ENCODE peak calls at places on chromosomes 3 and 15, in ten cellular contexts. One of them, this sample, is unnamed.

GRCh38 chr3:45988804-45989203 is 6.8 kb downstream of the FYCO1 start:
- DNase-seq in CD8-positive, alpha-beta memory T cell: no peak
- DNase-seq in kidney: no peak
- DNase-seq in Peyer's patch: no peak
- DNase-seq in neuronal stem cell: no peak
- DNase-seq in GM23338: no peak
- DNase-seq in Karpas-422: no peak
- DNase-seq in AG04450: no peak
- DNase-seq in upper lobe of right lung: no peak
- DNase-seq in CD4-positive, CD25-positive, alpha-beta regulatory T cell: no peak
- DNase-seq in this sample: no peak

GRCh38 chr3:2727566-2728318 is 382.4 kb downstream of the IL5RA start:
- DNase-seq in CD8-positive, alpha-beta memory T cell: no peak
- DNase-seq in GM23338: no peak
- DNase-seq in upper lobe of right lung: no peak
- DNase-seq in AG04450: no peak
- DNase-seq in neuronal stem cell: no peak
- DNase-seq in CD4-positive, CD25-positive, alpha-beta regulatory T cell: no peak
- DNase-seq in Peyer's patch: no peak
- DNase-seq in Karpas-422: no peak
- DNase-seq in kidney: no peak
- DNase-seq in this sample: no peak

GRCh38 chr3:173395073-173395411 is 2.5 kb upstream of the NLGN1 start:
- DNase-seq in upper lobe of right lung: no peak
- DNase-seq in kidney: no peak
- DNase-seq in Peyer's patch: no peak
- DNase-seq in CD4-positive, CD25-positive, alpha-beta regulatory T cell: no peak
- DNase-seq in neuronal stem cell: no peak
- DNase-seq in GM23338: no peak
- DNase-seq in CD8-positive, alpha-beta memory T cell: no peak
- DNase-seq in Karpas-422: no peak
- DNase-seq in AG04450: no peak
- DNase-seq in this sample: peak

GRCh38 chr3:72907851-72908620 is 20.2 kb downstream of the GXYLT2 start:
- DNase-seq in Karpas-422: no peak
- DNase-seq in kidney: no peak
- DNase-seq in Peyer's patch: no peak
- DNase-seq in CD8-positive, alpha-beta memory T cell: no peak
- DNase-seq in AG04450: peak
- DNase-seq in GM23338: no peak
- DNase-seq in neuronal stem cell: no peak
- DNase-seq in upper lobe of right lung: no peak
- DNase-seq in CD4-positive, CD25-positive, alpha-beta regulatory T cell: no peak
- DNase-seq in this sample: no peak

GRCh38 chr15:57635300-57635944 is 43.7 kb downstream of the MYZAP start:
- DNase-seq in neuronal stem cell: no peak
- DNase-seq in upper lobe of right lung: no peak
- DNase-seq in kidney: no peak
- DNase-seq in AG04450: no peak
- DNase-seq in CD8-positive, alpha-beta memory T cell: no peak
- DNase-seq in CD4-positive, CD25-positive, alpha-beta regulatory T cell: no peak
- DNase-seq in Karpas-422: no peak
- DNase-seq in GM23338: peak
- DNase-seq in Peyer's patch: no peak
- DNase-seq in this sample: peak

GRCh38 chr3:97713634-97714033 is 50.9 kb upstream of the ARL6 start:
- DNase-seq in CD4-positive, CD25-positive, alpha-beta regulatory T cell: no peak
- DNase-seq in AG04450: no peak
- DNase-seq in Karpas-422: no peak
- DNase-seq in Peyer's patch: no peak
- DNase-seq in GM23338: no peak
- DNase-seq in kidney: no peak
- DNase-seq in upper lobe of right lung: no peak
- DNase-seq in neuronal stem cell: no peak
- DNase-seq in CD8-positive, alpha-beta memory T cell: no peak
- DNase-seq in this sample: no peak

GRCh38 chr15:77819841-77820728 is 187.4 kb upstream of the LINGO1 start:
- DNase-seq in Karpas-422: no peak
- DNase-seq in GM23338: peak
- DNase-seq in kidney: no peak
- DNase-seq in AG04450: no peak
- DNase-seq in Peyer's patch: no peak
- DNase-seq in upper lobe of right lung: no peak
- DNase-seq in CD8-positive, alpha-beta memory T cell: no peak
- DNase-seq in CD4-positive, CD25-positive, alpha-beta regulatory T cell: no peak
- DNase-seq in neuronal stem cell: no peak
- DNase-seq in this sample: no peak

GRCh38 chr15:29124581-29125381 is 144.8 kb downstream of the NSMCE3 start:
- DNase-seq in GM23338: peak
- DNase-seq in Karpas-422: no peak
- DNase-seq in neuronal stem cell: no peak
- DNase-seq in CD8-positive, alpha-beta memory T cell: no peak
- DNase-seq in kidney: peak
- DNase-seq in Peyer's patch: no peak
- DNase-seq in CD4-positive, CD25-positive, alpha-beta regulatory T cell: no peak
- DNase-seq in upper lobe of right lung: no peak
- DNase-seq in AG04450: no peak
- DNase-seq in this sample: no peak

GRCh38 chr3:44764248-44764647 is 2.7 kb downstream of the KIF15 start:
- DNase-seq in Karpas-422: no peak
- DNase-seq in CD4-positive, CD25-positive, alpha-beta regulatory T cell: no peak
- DNase-seq in AG04450: no peak
- DNase-seq in GM23338: no peak
- DNase-seq in kidney: no peak
- DNase-seq in upper lobe of right lung: no peak
- DNase-seq in neuronal stem cell: no peak
- DNase-seq in CD8-positive, alpha-beta memory T cell: no peak
- DNase-seq in Peyer's patch: no peak
- DNase-seq in this sample: no peak

GRCh38 chr3:112746675-112747276 is 99.9 kb downstream of the CD200R1L start:
- DNase-seq in Peyer's patch: no peak
- DNase-seq in AG04450: no peak
- DNase-seq in CD4-positive, CD25-positive, alpha-beta regulatory T cell: no peak
- DNase-seq in neuronal stem cell: no peak
- DNase-seq in upper lobe of right lung: no peak
- DNase-seq in GM23338: no peak
- DNase-seq in CD8-positive, alpha-beta memory T cell: no peak
- DNase-seq in kidney: no peak
- DNase-seq in Karpas-422: no peak
- DNase-seq in this sample: no peak
- H3K4me3 ChIP-seq in Peyer's patch: no peak
- H3K4me3 ChIP-seq in AG04450: no peak
- H3K4me3 ChIP-seq in CD4-positive, CD25-positive, alpha-beta regulatory T cell: peak
- H3K4me3 ChIP-seq in neuronal stem cell: no peak
- H3K4me3 ChIP-seq in upper lobe of right lung: no peak
- H3K4me3 ChIP-seq in GM23338: no peak
- H3K4me3 ChIP-seq in CD8-positive, alpha-beta memory T cell: no peak
- H3K4me3 ChIP-seq in kidney: no peak
- H3K4me3 ChIP-seq in Karpas-422: no peak
- H3K4me3 ChIP-seq in this sample: no peak

DNA sequence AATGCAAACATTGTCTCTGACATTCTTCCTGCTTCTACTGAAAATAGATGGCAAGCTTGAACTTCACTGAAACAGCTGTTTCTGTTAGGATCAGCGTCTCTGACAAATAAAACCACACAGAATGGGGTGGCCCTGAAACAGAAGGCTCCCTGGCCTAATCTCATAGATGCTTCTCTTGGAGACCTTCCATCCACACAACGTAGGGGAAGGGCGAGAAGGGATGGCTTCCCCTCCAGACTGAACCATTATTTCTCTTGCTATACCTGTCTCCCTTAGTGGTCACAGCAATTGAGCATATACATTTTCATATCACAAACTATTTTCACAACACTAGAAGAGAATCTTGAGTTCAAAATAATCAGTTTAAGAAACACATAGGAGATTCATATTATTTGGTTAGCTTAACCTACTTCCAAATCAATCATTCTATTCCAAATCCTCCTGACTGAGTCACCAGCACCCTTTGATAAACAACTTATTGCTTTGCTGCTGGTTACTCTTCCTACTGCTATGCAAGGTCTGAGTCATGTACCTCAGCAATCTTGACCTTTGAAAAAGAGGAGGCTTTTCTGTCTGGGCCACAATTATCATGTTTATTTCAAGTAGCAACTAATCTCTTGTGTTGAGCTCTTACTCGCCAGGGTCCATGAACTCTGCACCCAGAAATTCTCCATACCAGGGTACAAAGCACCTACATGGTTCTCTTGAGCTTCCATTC is 45.5 kb downstream of the CBLB start:
- DNase-seq in upper lobe of right lung: no peak
- DNase-seq in AG04450: peak
- DNase-seq in Karpas-422: peak
- DNase-seq in GM23338: no peak
- DNase-seq in CD4-positive, CD25-positive, alpha-beta regulatory T cell: no peak
- DNase-seq in Peyer's patch: no peak
- DNase-seq in neuronal stem cell: no peak
- DNase-seq in kidney: no peak
- DNase-seq in CD8-positive, alpha-beta memory T cell: no peak
- DNase-seq in this sample: no peak
- H3K27ac ChIP-seq in upper lobe of right lung: peak
- H3K27ac ChIP-seq in AG04450: peak
- H3K27ac ChIP-seq in Karpas-422: peak
- H3K27ac ChIP-seq in GM23338: no peak
- H3K27ac ChIP-seq in CD4-positive, CD25-positive, alpha-beta regulatory T cell: no peak
- H3K27ac ChIP-seq in Peyer's patch: peak
- H3K27ac ChIP-seq in neuronal stem cell: no peak
- H3K27ac ChIP-seq in kidney: no peak
- H3K27ac ChIP-seq in CD8-positive, alpha-beta memory T cell: no peak
- H3K27ac ChIP-seq in this sample: peak

DNA sequence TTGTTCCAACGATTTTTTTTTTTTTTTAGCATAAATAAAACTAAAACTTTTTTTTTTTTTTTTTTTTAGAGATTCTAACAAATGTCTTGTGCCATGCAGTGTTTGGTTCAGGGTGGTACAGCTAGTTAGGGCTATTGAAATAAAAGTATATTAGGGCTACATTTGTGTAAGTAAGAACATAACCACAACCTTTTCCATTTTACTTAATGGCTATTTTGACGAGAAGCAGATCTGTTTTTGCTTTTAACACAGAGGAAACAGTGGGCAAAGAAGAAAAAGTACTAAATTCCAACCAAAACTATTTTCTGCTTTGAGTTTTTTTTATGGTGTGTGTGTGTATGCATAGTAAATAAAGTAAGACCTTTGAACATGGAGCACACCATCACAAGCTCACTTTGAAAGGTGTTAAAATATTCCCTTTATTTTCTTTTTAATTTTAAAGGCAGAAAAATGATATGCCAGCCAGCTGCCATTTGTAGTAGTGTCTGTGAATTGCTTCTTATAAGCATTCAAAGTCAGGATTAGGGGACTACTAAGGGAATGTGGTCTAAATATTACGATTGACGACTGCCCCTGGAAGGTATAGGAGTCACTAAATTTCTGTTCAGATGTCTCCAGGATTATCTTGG is 3.0 kb downstream of the RARB start:
- DNase-seq in neuronal stem cell: no peak
- DNase-seq in upper lobe of right lung: no peak
- DNase-seq in Peyer's patch: no peak
- DNase-seq in CD8-positive, alpha-beta memory T cell: no peak
- DNase-seq in Karpas-422: no peak
- DNase-seq in AG04450: no peak
- DNase-seq in CD4-positive, CD25-positive, alpha-beta regulatory T cell: no peak
- DNase-seq in GM23338: no peak
- DNase-seq in kidney: no peak
- DNase-seq in this sample: no peak
- H3K4me3 ChIP-seq in neuronal stem cell: no peak
- H3K4me3 ChIP-seq in upper lobe of right lung: peak
- H3K4me3 ChIP-seq in Peyer's patch: no peak
- H3K4me3 ChIP-seq in CD8-positive, alpha-beta memory T cell: no peak
- H3K4me3 ChIP-seq in Karpas-422: no peak
- H3K4me3 ChIP-seq in AG04450: no peak
- H3K4me3 ChIP-seq in CD4-positive, CD25-positive, alpha-beta regulatory T cell: no peak
- H3K4me3 ChIP-seq in GM23338: no peak
- H3K4me3 ChIP-seq in kidney: peak
- H3K4me3 ChIP-seq in this sample: no peak

GRCh38 chr3:52119056-52119455 is 35.2 kb downstream of the POC1A start:
- DNase-seq in kidney: peak
- DNase-seq in neuronal stem cell: no peak
- DNase-seq in GM23338: peak
- DNase-seq in AG04450: no peak
- DNase-seq in upper lobe of right lung: no peak
- DNase-seq in CD4-positive, CD25-positive, alpha-beta regulatory T cell: no peak
- DNase-seq in Karpas-422: no peak
- DNase-seq in Peyer's patch: no peak
- DNase-seq in CD8-positive, alpha-beta memory T cell: no peak
- DNase-seq in this sample: no peak
- H3K27ac ChIP-seq in kidney: no peak
- H3K27ac ChIP-seq in neuronal stem cell: no peak
- H3K27ac ChIP-seq in GM23338: no peak
- H3K27ac ChIP-seq in AG04450: no peak
- H3K27ac ChIP-seq in upper lobe of right lung: no peak
- H3K27ac ChIP-seq in CD4-positive, CD25-positive, alpha-beta regulatory T cell: no peak
- H3K27ac ChIP-seq in Karpas-422: no peak
- H3K27ac ChIP-seq in Peyer's patch: no peak
- H3K27ac ChIP-seq in CD8-positive, alpha-beta memory T cell: no peak
- H3K27ac ChIP-seq in this sample: no peak

GRCh38 chr15:90988249-90988648 is 6.1 kb downstream of the PRC1 start:
- DNase-seq in CD8-positive, alpha-beta memory T cell: no peak
- DNase-seq in Karpas-422: no peak
- DNase-seq in AG04450: no peak
- DNase-seq in Peyer's patch: no peak
- DNase-seq in CD4-positive, CD25-positive, alpha-beta regulatory T cell: no peak
- DNase-seq in GM23338: no peak
- DNase-seq in kidney: no peak
- DNase-seq in upper lobe of right lung: no peak
- DNase-seq in neuronal stem cell: no peak
- DNase-seq in this sample: no peak
- H3K4me3 ChIP-seq in CD8-positive, alpha-beta memory T cell: no peak
- H3K4me3 ChIP-seq in Karpas-422: no peak
- H3K4me3 ChIP-seq in AG04450: no peak
- H3K4me3 ChIP-seq in Peyer's patch: no peak
- H3K4me3 ChIP-seq in CD4-positive, CD25-positive, alpha-beta regulatory T cell: peak
- H3K4me3 ChIP-seq in GM23338: no peak
- H3K4me3 ChIP-seq in kidney: no peak
- H3K4me3 ChIP-seq in upper lobe of right lung: no peak
- H3K4me3 ChIP-seq in neuronal stem cell: no peak
- H3K4me3 ChIP-seq in this sample: no peak

DNA sequence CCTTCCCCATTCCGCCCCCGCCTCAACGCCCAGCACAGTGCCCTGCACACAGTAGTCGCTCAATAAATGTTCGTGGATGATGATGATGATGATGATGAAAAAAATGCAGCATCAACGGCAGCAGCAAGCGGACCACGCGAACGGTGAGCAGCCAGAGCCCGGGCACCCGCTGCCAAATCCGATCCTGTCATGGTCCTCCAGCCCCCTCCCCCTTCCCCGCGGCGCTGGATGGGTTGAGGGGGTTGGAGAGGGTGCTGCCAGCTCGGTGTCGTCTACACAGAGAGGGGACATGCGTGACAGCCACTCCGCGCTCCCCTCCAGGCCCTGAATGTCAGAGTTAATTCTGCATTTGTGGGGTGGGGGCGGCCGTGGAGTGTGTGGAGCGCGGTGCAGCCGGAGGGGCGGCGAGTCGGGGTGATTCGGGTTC is 693 bp downstream of the CACNA1D start:
- DNase-seq in Peyer's patch: no peak
- DNase-seq in CD4-positive, CD25-positive, alpha-beta regulatory T cell: no peak
- DNase-seq in Karpas-422: no peak
- DNase-seq in GM23338: peak
- DNase-seq in upper lobe of right lung: no peak
- DNase-seq in AG04450: no peak
- DNase-seq in kidney: no peak
- DNase-seq in neuronal stem cell: no peak
- DNase-seq in CD8-positive, alpha-beta memory T cell: no peak
- DNase-seq in this sample: peak
- H3K27ac ChIP-seq in Peyer's patch: no peak
- H3K27ac ChIP-seq in CD4-positive, CD25-positive, alpha-beta regulatory T cell: no peak
- H3K27ac ChIP-seq in Karpas-422: no peak
- H3K27ac ChIP-seq in GM23338: no peak
- H3K27ac ChIP-seq in upper lobe of right lung: peak
- H3K27ac ChIP-seq in AG04450: no peak
- H3K27ac ChIP-seq in kidney: peak
- H3K27ac ChIP-seq in neuronal stem cell: no peak
- H3K27ac ChIP-seq in CD8-positive, alpha-beta memory T cell: no peak
- H3K27ac ChIP-seq in this sample: no peak

GRCh38 chr15:85168642-85169173 is 187.1 kb downstream of the PDE8A start:
- DNase-seq in upper lobe of right lung: peak
- DNase-seq in kidney: no peak
- DNase-seq in Karpas-422: peak
- DNase-seq in AG04450: no peak
- DNase-seq in Peyer's patch: peak
- DNase-seq in neuronal stem cell: peak
- DNase-seq in CD8-positive, alpha-beta memory T cell: peak
- DNase-seq in CD4-positive, CD25-positive, alpha-beta regulatory T cell: peak
- DNase-seq in GM23338: peak
- DNase-seq in this sample: peak
- H3K4me3 ChIP-seq in upper lobe of right lung: peak
- H3K4me3 ChIP-seq in kidney: peak
- H3K4me3 ChIP-seq in Karpas-422: no peak
- H3K4me3 ChIP-seq in AG04450: peak
- H3K4me3 ChIP-seq in Peyer's patch: no peak
- H3K4me3 ChIP-seq in neuronal stem cell: peak
- H3K4me3 ChIP-seq in CD8-positive, alpha-beta memory T cell: peak
- H3K4me3 ChIP-seq in CD4-positive, CD25-positive, alpha-beta regulatory T cell: peak
- H3K4me3 ChIP-seq in GM23338: peak
- H3K4me3 ChIP-seq in this sample: peak

This sample was measured in pancreas.